ENCODE peak calls at places on chromosomes 16 and 17, in four cellular contexts. X, K, W and F are unnamed samples.

GRCh38 chr16:65622161-65622560 is 500.3 kb upstream of the CDH11 start:
- DNase-seq in K (no peak), W (no peak), X (no peak), F (no peak)

GRCh38 chr17:75980188-75981018 is 1.4 kb downstream of the TEN1 start:
- DNase-seq in K (no peak), X (no peak), W (no peak), F (no peak)

GRCh38 chr17:64357191-64357981 is 33.3 kb downstream of the PECAM1 start:
- DNase-seq in K (no peak), X (peak; percentile 94), W (peak; percentile 36), F (peak; percentile 46)

GRCh38 chr17:57957120-57957850 is 2.1 kb upstream of the CUEDC1 start:
- DNase-seq in X (no peak), W (no peak), K (peak; percentile 43), F (peak; percentile 34)

GRCh38 chr16:30429418-30429677 is 482 bp downstream of the DCTPP1 start:
- DNase-seq in K (no peak), X (no peak), W (no peak), F (no peak)

GRCh38 chr16:8923199-8923598 is 40.5 kb downstream of the USP7 start:
- DNase-seq in K (no peak), W (no peak), X (no peak), F (no peak)

GRCh38 chr17:81398170-81398854 is 3.1 kb downstream of the BAHCC1 start:
- DNase-seq in X (peak; percentile 49), W (peak; percentile 80), K (no peak), F (peak; percentile 74)

GRCh38 chr17:45782889-45783592 is 1.1 kb upstream of the CRHR1 start:
- DNase-seq in K (peak; percentile 93), X (no peak), W (peak; percentile 48), F (peak; percentile 83)

GRCh38 chr16:86512301-86512859 is 2.1 kb downstream of the FOXF1 start:
- DNase-seq in X (peak; percentile 25), W (peak; percentile 73), K (peak; percentile 71), F (peak; percentile 57)

GRCh38 chr16:57535680-57536305 is 578 bp downstream of the CCDC102A start:
- DNase-seq in X (peak; percentile 88), K (peak; percentile 95), W (peak; percentile 95), F (peak; percentile 96)

GRCh38 chr17:36667922-36668321 is 66.5 kb downstream of the MRM1 start:
- DNase-seq in W (no peak), K (no peak), X (no peak), F (no peak)

GRCh38 chr16:74984194-74984669 is 691 bp downstream of the WDR59 start:
- DNase-seq in W (no peak), K (no peak), X (peak; percentile 34), F (no peak)

GRCh38 chr17:41563607-41564006 is 8.3 kb downstream of the KRT9 start:
- DNase-seq in X (no peak), K (no peak), W (peak; percentile 67), F (no peak)

GRCh38 chr16:81181013-81181720 is 57.3 kb upstream of the BCO1 start:
- DNase-seq in K (peak; percentile 81), W (peak; percentile 99), X (peak; percentile 97), F (peak; percentile 96)

GRCh38 chr16:75121949-75122568 is 5.5 kb upstream of the LDHD start:
- DNase-seq in K (no peak), W (no peak), X (no peak), F (peak; percentile 44)

GRCh38 chr17:1460233-1460632 is 4.2 kb upstream of the CRK start:
- DNase-seq in X (no peak), K (no peak), W (no peak), F (no peak)

GRCh38 chr16:67475051-67475450 is 5.9 kb downstream of the ATP6V0D1 start:
- DNase-seq in W (no peak), X (no peak), K (no peak), F (no peak)
- H3K56ac ChIP-seq in W (no peak overlapping the region), X (no peak overlapping the region), K (no peak overlapping the region), F (no peak overlapping the region)

GRCh38 chr17:83025636-83026280 is 53.7 kb upstream of the METRNL start:
- DNase-seq in K (no peak), X (no peak), W (no peak), F (no peak)
- H3K56ac ChIP-seq in K (no peak overlapping the region), X (no peak overlapping the region), W (no peak overlapping the region), F (no peak overlapping the region)

GRCh38 chr16:29151317-29151716 is 166.5 kb downstream of the LAT start:
- DNase-seq in W (no peak), X (no peak), K (no peak), F (no peak)

GRCh38 chr16:29146266-29146665 is 161.4 kb downstream of the LAT start:
- DNase-seq in X (no peak), K (no peak), W (no peak), F (no peak)

GRCh38 chr16:29148867-29149272 is 164.0 kb downstream of the LAT start:
- DNase-seq in X (no peak), W (no peak), K (no peak), F (no peak)

DNA sequence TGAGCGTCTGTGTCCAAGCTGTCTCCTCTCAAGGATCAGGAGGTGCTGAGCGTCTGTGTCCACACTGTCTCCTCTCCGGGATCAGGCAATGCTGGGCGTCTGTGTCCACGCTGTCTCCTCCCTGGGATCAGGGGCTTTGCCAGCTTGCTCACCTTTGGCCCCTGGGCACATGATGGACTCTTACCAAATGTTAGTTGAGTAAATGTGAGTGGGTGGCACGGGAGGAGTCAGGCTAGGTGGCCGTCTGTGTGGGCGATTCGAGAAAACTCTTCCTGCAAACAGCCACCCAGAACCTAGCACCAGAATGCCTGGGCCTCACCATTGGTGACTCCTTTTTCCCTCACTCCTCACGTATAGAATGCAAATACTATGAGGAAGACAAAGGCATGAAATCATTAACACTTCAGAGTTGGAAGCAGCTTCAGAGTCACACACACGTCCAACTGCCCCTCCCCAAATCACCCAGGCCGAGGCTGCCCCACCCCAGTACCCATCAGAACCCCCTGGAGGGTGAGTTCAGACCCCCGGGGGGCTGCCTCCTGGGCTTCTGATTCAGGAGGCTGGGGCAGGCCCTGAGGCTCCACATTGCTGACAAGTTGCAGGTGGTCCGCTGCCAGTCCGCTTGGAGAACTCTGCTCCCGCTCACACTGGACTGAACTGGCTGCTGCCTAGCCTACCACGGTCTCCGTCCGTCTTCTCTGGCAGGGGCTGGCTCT is 163.0 kb downstream of the LAT start:
- DNase-seq in W (no peak), X (no peak), K (no peak), F (no peak)
- H3K56ac ChIP-seq in W (no peak overlapping the region), X (no peak overlapping the region), K (no peak overlapping the region), F (no peak overlapping the region)

GRCh38 chr17:5481451-5481850 is 4.5 kb downstream of the DERL2 start:
- DNase-seq in X (no peak), K (no peak), W (no peak), F (no peak)
- H3K56ac ChIP-seq in X (no peak overlapping the region), K (no peak overlapping the region), W (no peak overlapping the region), F (no peak overlapping the region)

DNA sequence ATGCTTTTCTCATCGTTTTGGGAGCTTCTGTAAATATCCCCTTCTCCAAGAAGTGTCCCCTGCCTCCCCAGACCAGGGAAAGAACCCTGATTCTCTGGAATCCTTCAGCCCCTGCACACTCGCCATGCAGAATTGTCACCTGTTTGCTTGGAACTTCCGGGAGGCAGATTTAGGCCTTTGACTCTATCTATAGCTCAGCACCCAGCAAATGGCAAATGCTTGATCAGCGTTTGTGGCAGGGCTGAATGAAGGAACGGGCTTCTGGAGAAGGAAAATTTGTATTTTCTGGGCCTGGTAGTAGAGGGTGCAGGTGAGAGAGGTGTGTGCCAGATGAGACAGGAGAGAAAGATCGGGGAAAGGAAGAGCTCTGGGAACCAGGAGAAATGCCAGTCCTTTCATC is 18.3 kb upstream of the CACNG4 start:
- DNase-seq in K (no peak), W (no peak), X (no peak), F (no peak)
- H3K56ac ChIP-seq in K (no peak overlapping the region), W (no peak overlapping the region), X (no peak overlapping the region), F (no peak overlapping the region)

GRCh38 chr16:27506771-27507170 is 42.9 kb downstream of the GTF3C1 start:
- DNase-seq in X (no peak), K (no peak), W (no peak), F (no peak)
- H3K56ac ChIP-seq in X (no peak overlapping the region), K (no peak overlapping the region), W (no peak overlapping the region), F (no peak overlapping the region)

DNA sequence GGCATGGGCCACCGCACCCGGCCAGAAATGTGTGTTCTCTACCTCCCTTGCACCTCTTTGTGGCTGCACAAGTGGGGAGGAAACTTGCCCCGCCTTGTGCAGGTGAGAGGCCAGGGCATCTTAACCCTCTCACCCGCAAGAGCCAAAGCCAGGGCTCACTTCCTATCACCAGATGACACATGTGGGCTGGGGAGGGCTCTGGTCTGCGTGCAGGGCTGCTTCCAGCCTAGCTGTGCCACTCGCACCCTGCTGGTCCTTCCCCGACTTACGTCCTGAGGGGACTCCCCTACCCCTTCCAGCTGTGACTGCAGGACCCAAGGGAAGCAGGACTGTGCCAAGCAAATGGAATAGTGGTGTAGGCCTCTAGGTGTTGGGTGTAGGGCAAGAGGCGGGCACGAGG is 6.9 kb downstream of the MIEF2 start:
- DNase-seq in K (no peak), W (no peak), X (no peak), F (peak; percentile 37)
- H3K56ac ChIP-seq in K (no peak overlapping the region), W (no peak overlapping the region), X (no peak overlapping the region), F (no peak overlapping the region)

DNA sequence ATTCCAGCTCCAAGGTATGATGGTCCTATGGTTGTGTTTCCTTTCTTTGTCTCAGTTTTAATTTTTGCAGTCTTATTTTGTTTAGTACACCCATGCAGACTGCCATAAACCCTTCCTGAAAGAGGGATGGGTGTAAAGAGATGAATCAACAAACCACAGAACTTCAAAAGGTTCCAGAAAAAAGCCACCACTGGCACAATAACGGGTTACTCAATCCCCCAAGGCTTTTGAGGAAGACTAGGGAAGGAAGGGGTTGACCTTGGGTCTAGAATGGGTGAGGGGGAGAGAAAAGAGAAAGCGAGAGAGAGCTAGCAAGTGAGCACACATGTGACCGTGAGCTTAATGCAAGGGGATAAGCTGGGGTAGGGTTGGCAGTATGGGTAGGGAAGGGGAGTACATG is 168.1 kb downstream of the XYLT1 start:
- DNase-seq in K (no peak), W (no peak), X (no peak), F (no peak)
- H3K56ac ChIP-seq in K (no peak overlapping the region), W (no peak overlapping the region), X (no peak overlapping the region), F (no peak overlapping the region)